ENCODE peak calls at places on chromosomes 4 and X, in five cellular contexts. One of them, this sample, is unnamed. For H3K4me1 and H4K20me1, the result is how much of the 10 kb centered on the place peaks cover.

GRCh38 chrX:17824980-17825379 is 36.1 kb downstream of the RAI2 start:
- DNase-seq in GM23248: no peak
- DNase-seq in endothelial cell of umbilical vein: no peak
- DNase-seq in PC-9: no peak
- DNase-seq in IMR-90: no peak
- DNase-seq in this sample: peak

GRCh38 chr4:40927108-40927507 is 177.4 kb downstream of the NSUN7 start:
- DNase-seq in GM23248: no peak
- DNase-seq in endothelial cell of umbilical vein: no peak
- DNase-seq in PC-9: no peak
- DNase-seq in IMR-90: no peak
- DNase-seq in this sample: no peak

GRCh38 chrX:48972214-48973164 is 845 bp upstream of the KCND1 start:
- DNase-seq in GM23248: peak
- DNase-seq in endothelial cell of umbilical vein: peak
- DNase-seq in PC-9: no peak
- DNase-seq in IMR-90: peak
- DNase-seq in this sample: peak

GRCh38 chr4:138222041-138222440 is 20.1 kb downstream of the SLC7A11 start:
- DNase-seq in GM23248: peak
- DNase-seq in endothelial cell of umbilical vein: peak
- DNase-seq in PC-9: no peak
- DNase-seq in IMR-90: peak
- DNase-seq in this sample: peak

GRCh38 chr4:94763005-94763404 is 5.2 kb downstream of the BMPR1B start:
- DNase-seq in GM23248: no peak
- DNase-seq in endothelial cell of umbilical vein: no peak
- DNase-seq in PC-9: no peak
- DNase-seq in IMR-90: no peak
- DNase-seq in this sample: no peak

GRCh38 chr4:152640058-152640921 is 39.5 kb downstream of the TMEM154 start:
- DNase-seq in GM23248: peak
- DNase-seq in endothelial cell of umbilical vein: peak
- DNase-seq in PC-9: peak
- DNase-seq in IMR-90: peak
- DNase-seq in this sample: no peak

GRCh38 chr4:87540176-87541058 is 11.2 kb upstream of the SPARCL1 start:
- DNase-seq in GM23248: peak
- DNase-seq in endothelial cell of umbilical vein: no peak
- DNase-seq in PC-9: no peak
- DNase-seq in IMR-90: peak
- DNase-seq in this sample: peak

GRCh38 chr4:68369474-68369805 is 19.6 kb upstream of the YTHDC1 start:
- DNase-seq in GM23248: no peak
- DNase-seq in endothelial cell of umbilical vein: no peak
- DNase-seq in PC-9: peak
- DNase-seq in IMR-90: no peak
- DNase-seq in this sample: peak

GRCh38 chr4:151205722-151206121 is 71.2 kb upstream of the PRSS48 start:
- DNase-seq in GM23248: no peak
- DNase-seq in endothelial cell of umbilical vein: no peak
- DNase-seq in PC-9: no peak
- DNase-seq in IMR-90: no peak
- DNase-seq in this sample: no peak

GRCh38 chr4:150849016-150849415 is 166.1 kb downstream of the LRBA start:
- DNase-seq in GM23248: no peak
- DNase-seq in endothelial cell of umbilical vein: no peak
- DNase-seq in PC-9: peak
- DNase-seq in IMR-90: no peak
- DNase-seq in this sample: no peak

DNA sequence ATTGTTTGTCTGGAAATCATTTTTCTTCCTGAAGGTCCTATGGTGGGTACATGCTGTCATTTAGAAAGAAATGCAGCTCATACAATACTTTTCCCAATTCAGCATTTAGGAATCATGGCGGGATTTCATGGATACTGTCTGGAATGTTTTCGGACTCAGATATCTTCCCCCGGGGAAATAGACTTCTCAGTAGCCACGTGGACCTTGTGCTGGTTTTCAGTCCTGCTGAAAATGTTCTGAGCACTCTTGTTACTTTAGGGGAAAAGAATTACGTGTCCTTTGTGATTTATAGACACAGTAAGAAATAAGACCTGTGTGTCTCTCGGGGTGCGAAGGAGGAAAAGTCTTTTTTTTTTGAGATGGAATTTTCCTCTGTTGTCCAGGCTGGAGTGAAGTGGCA is 3.8 kb downstream of the CD99 start:
- DNase-seq in GM23248: peak
- DNase-seq in endothelial cell of umbilical vein: peak
- DNase-seq in PC-9: no peak
- DNase-seq in IMR-90: no peak
- DNase-seq in this sample: no peak
- H3K4me1 ChIP-seq in GM23248: under half
- H3K4me1 ChIP-seq in endothelial cell of umbilical vein: half or more
- H3K4me1 ChIP-seq in PC-9: half or more
- H3K4me1 ChIP-seq in IMR-90: under half
- H3K4me1 ChIP-seq in this sample: under half

GRCh38 chr4:15914736-15915135 is 23.8 kb downstream of the FGFBP1 start:
- DNase-seq in GM23248: no peak
- DNase-seq in endothelial cell of umbilical vein: no peak
- DNase-seq in PC-9: no peak
- DNase-seq in IMR-90: no peak
- DNase-seq in this sample: no peak

GRCh38 chr4:15914291-15914690 is 24.2 kb downstream of the FGFBP1 start:
- DNase-seq in GM23248: no peak
- DNase-seq in endothelial cell of umbilical vein: no peak
- DNase-seq in PC-9: peak
- DNase-seq in IMR-90: peak
- DNase-seq in this sample: peak

GRCh38 chr4:15912236-15912635 is 26.3 kb downstream of the FGFBP1 start:
- DNase-seq in GM23248: peak
- DNase-seq in endothelial cell of umbilical vein: no peak
- DNase-seq in PC-9: no peak
- DNase-seq in IMR-90: no peak
- DNase-seq in this sample: peak

GRCh38 chr4:15912961-15913630 is 25.4 kb downstream of the FGFBP1 start:
- DNase-seq in GM23248: peak
- DNase-seq in endothelial cell of umbilical vein: no peak
- DNase-seq in PC-9: no peak
- DNase-seq in IMR-90: peak
- DNase-seq in this sample: no peak

DNA sequence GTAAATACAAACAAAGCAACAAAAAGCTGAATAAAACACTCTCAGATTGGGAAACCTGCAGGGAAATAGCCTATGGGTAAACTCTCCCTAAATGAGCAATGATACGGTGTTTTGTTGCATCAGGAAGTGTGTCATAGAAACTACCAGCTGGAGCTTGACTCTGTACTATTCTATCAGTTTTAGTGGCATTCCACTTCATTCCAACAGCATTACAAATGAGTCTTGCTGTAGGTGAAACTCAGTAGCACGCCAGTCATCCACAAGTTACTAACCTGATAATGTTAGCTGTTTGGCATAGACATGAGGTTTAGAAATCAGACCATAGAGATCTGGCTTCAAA is 24.9 kb downstream of the FGFBP1 start:
- DNase-seq in GM23248: peak
- DNase-seq in endothelial cell of umbilical vein: peak
- DNase-seq in PC-9: peak
- DNase-seq in IMR-90: peak
- DNase-seq in this sample: peak
- H3K27ac ChIP-seq in GM23248: peak
- H3K27ac ChIP-seq in endothelial cell of umbilical vein: peak
- H3K27ac ChIP-seq in PC-9: peak
- H3K27ac ChIP-seq in IMR-90: no peak
- H3K27ac ChIP-seq in this sample: no peak

GRCh38 chr4:8891255-8891645 is 19.6 kb upstream of the HMX1 start:
- DNase-seq in GM23248: no peak
- DNase-seq in endothelial cell of umbilical vein: no peak
- DNase-seq in PC-9: no peak
- DNase-seq in IMR-90: peak
- DNase-seq in this sample: no peak
- H4K20me1 ChIP-seq in GM23248: under half
- H4K20me1 ChIP-seq in endothelial cell of umbilical vein: under half
- H4K20me1 ChIP-seq in PC-9: under half
- H4K20me1 ChIP-seq in IMR-90: under half
- H4K20me1 ChIP-seq in this sample: under half

DNA sequence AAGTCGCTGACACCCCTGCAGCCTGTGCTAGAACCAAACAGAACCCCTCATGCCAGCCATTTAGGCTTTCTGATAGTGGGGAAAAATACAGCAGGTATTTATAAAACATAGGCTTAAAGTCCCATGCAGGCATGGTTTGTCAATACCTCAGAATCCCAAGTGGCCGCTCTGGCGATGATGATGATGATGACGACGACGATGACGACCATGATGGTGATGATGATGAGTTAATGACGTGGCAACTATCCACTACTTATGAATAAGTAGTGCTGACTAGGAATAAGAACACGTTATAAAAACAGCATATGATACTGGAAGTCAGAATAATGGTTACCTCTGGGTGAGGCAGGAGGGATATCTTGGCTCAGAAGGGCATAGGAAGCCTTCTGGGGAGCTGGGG is 18.0 kb downstream of the CCDC149 start:
- DNase-seq in GM23248: no peak
- DNase-seq in endothelial cell of umbilical vein: no peak
- DNase-seq in PC-9: no peak
- DNase-seq in IMR-90: no peak
- DNase-seq in this sample: no peak
- H3K4me1 ChIP-seq in GM23248: under half
- H3K4me1 ChIP-seq in endothelial cell of umbilical vein: under half
- H3K4me1 ChIP-seq in PC-9: under half
- H3K4me1 ChIP-seq in IMR-90: under half
- H3K4me1 ChIP-seq in this sample: under half

GRCh38 chrX:11336201-11336600 is 43.0 kb downstream of the AMELX start:
- DNase-seq in GM23248: no peak
- DNase-seq in endothelial cell of umbilical vein: peak
- DNase-seq in PC-9: no peak
- DNase-seq in IMR-90: no peak
- DNase-seq in this sample: no peak
- H3K27ac ChIP-seq in GM23248: no peak
- H3K27ac ChIP-seq in endothelial cell of umbilical vein: peak
- H3K27ac ChIP-seq in PC-9: no peak
- H3K27ac ChIP-seq in IMR-90: no peak
- H3K27ac ChIP-seq in this sample: no peak

This sample was measured in fibroblast of lung.